ENCODE peak calls at places on chromosome 1, in eight cellular contexts. A, Z, P, D, O, L, G and K are unnamed samples. For H3K36me3 and H3K27me3, the result is how much of the 10 kb centered on the place peaks cover.

GRCh38 chr1:43831866-43832654 is 101.5 kb upstream of the ARTN start:
- DNase-seq in A (no peak), Z (no peak), P (no peak), D (no peak), O (no peak), L (no peak), G (no peak), K (no peak)

GRCh38 chr1:3596663-3597598 is 14.4 kb downstream of the MEGF6 start:
- DNase-seq in A (no peak), Z (no peak), P (no peak), D (no peak), O (no peak), L (no peak), G (no peak), K (no peak)

GRCh38 chr1:35718492-35719336 is at the start of gene C1orf216:
- DNase-seq in A (peak), Z (peak), P (peak), D (peak), O (peak), L (peak), G (peak), K (peak)

GRCh38 chr1:161936786-161937185 is 86.9 kb downstream of the OLFML2B start:
- DNase-seq in A (no peak), Z (no peak), P (no peak), D (no peak), O (no peak), L (no peak), G (no peak), K (no peak)

GRCh38 chr1:244326757-244327156 is 125.0 kb downstream of the ADSS2 start:
- DNase-seq in A (no peak), Z (no peak), P (no peak), D (no peak), O (no peak), L (no peak), G (no peak), K (no peak)

GRCh38 chr1:147492207-147492606 is 49.1 kb upstream of the BCL9 start:
- DNase-seq in A (no peak), Z (no peak), P (no peak), D (no peak), O (no peak), L (no peak), G (no peak), K (no peak)

GRCh38 chr1:48107516-48107915 is 110.3 kb upstream of the TRABD2B start:
- DNase-seq in A (no peak), Z (no peak), P (no peak), D (no peak), O (no peak), L (no peak), G (no peak), K (no peak)

GRCh38 chr1:21217812-21218596 is 41.3 kb upstream of the EIF4G3 start:
- DNase-seq in A (no peak), Z (peak), P (peak), D (no peak), O (no peak), L (peak), G (no peak), K (peak)

GRCh38 chr1:219088778-219089557 is 84.7 kb upstream of the LYPLAL1 start:
- DNase-seq in A (peak), Z (no peak), P (peak), D (peak), O (peak), L (no peak), G (peak), K (no peak)

GRCh38 chr1:12506581-12507280 is 111.3 kb downstream of the DHRS3 start:
- DNase-seq in A (no peak), Z (no peak), P (no peak), D (no peak), O (no peak), L (no peak), G (no peak), K (peak)

GRCh38 chr1:32242341-32242851 is 4.6 kb upstream of the FAM167B start:
- DNase-seq in A (peak), Z (no peak), P (peak), D (no peak), O (peak), L (peak), G (peak), K (peak)

GRCh38 chr1:198909973-198910372 is 271.1 kb downstream of the PTPRC start:
- DNase-seq in A (no peak), Z (no peak), P (no peak), D (no peak), O (no peak), L (no peak), G (no peak), K (no peak)

GRCh38 chr1:92786298-92786901 is 1.5 kb upstream of the EVI5 start:
- DNase-seq in A (no peak), Z (no peak), P (no peak), D (no peak), O (no peak), L (no peak), G (no peak), K (no peak)

GRCh38 chr1:31848381-31848897 is 32.6 kb upstream of the SPOCD1 start:
- DNase-seq in A (no peak), Z (peak), P (no peak), D (peak), O (no peak), L (no peak), G (no peak), K (no peak)

GRCh38 chr1:44416408-44416807 is 11.4 kb downstream of the RNF220 start:
- DNase-seq in A (no peak), Z (no peak), P (no peak), D (no peak), O (no peak), L (no peak), G (no peak), K (no peak)

GRCh38 chr1:21165076-21165475 is 11.6 kb downstream of the EIF4G3 start:
- DNase-seq in A (no peak), Z (no peak), P (peak), D (no peak), O (no peak), L (no peak), G (no peak), K (no peak)

DNA sequence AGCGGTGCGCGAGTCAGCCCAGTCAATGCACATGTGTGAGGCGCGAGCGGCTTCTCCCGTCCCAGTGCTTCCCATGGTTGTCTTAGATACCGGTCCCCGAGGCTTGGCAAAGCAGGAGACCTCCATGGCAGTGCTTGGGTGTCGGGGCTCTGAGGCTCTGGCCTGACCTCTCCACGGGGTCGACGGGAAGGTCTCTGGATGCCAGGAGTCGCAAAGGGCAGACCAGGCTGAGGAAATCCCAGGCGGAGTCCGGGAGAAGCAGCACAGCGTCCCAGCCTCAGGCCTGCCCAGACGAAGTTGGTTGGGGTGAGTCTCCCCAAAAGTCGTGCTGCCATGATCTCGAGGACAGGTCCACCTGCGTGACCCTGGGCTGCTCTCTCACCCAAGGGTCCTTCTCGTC is 3881.6 kb downstream of the SRGAP2C start:
- DNase-seq in A (no peak), Z (no peak), P (no peak), D (peak), O (no peak), L (no peak), G (no peak), K (no peak)
- H3K36me3 ChIP-seq in A (under half), Z (under half), P (under half), D (under half), O (under half), L (under half), G (under half), K (under half)

GRCh38 chr1:155941845-155942507 is 538 bp downstream of the RXFP4 start:
- DNase-seq in A (no peak), Z (no peak), P (no peak), D (peak), O (no peak), L (no peak), G (no peak), K (no peak)
- H3K4me3 ChIP-seq in A (peak), Z (no peak), P (no peak), D (no peak), O (no peak), L (no peak), G (no peak), K (no peak)

DNA sequence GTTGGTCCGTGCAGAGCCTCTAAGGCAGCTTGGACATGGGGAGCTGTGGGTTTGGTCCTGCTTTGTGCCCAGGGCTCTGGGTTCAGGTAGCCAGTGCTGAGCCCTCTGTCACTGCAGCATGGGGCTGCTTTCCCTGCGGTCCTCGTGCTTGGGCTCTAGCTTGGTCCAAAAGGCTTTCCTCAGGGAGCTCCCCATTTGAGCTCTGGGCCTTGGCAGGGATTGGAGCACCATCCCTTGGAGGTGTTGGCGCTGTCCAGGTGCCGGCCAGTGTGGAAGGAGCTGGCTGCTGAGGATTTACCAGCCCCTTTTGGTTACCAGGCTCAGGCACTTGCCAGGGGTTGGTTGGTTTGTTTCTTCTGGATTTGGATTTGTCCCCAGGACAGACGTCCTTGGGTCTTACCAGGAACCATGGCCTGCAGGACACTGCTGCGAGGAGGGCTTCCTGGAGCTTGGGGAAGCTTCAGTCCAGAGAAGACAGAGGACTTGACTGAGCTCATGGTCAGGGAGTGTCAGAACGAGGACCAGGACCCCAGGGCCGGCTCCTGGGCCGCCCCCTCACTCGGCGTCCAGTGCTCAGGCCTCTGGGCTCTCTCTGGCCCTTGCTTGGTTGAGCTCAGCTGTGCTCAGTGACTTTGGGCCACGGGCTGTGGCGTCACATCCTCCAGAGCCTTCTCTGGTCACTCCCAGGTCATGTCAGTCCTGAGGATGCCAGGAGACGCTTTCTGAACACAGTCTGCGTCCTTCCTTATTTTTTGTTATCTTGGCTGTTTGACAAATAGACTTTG is 224.7 kb downstream of the CAMTA1 start:
- DNase-seq in A (no peak), Z (no peak), P (no peak), D (no peak), O (no peak), L (no peak), G (no peak), K (peak)
- H3K27me3 ChIP-seq in A (under half), Z (under half), P (under half), D (under half), O (under half), L (under half), G (under half), K (under half)

DNA sequence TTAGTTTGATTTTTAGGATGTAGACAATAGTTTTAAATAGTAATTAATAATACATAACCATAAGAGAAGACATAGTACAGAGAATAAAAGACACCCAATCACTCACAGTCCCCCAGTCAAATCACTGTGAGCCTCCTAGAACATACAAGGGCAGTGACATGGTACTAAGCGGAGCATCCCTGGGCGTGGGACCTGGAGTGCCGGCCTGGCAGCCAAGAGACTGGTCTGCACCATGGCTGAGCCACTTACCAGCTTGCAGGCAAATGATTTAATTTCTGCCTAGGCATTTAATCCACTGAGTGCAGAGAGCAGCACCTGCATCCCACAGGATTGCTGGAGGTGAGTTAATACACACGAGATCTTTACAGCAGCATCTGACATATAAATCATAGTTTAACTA is 20.4 kb downstream of the SDHB start:
- DNase-seq in A (no peak), Z (no peak), P (no peak), D (no peak), O (no peak), L (no peak), G (no peak), K (no peak)
- H3K36me3 ChIP-seq in A (under half), Z (under half), P (under half), D (half or more), O (half or more), L (under half), G (under half), K (under half)

DNA sequence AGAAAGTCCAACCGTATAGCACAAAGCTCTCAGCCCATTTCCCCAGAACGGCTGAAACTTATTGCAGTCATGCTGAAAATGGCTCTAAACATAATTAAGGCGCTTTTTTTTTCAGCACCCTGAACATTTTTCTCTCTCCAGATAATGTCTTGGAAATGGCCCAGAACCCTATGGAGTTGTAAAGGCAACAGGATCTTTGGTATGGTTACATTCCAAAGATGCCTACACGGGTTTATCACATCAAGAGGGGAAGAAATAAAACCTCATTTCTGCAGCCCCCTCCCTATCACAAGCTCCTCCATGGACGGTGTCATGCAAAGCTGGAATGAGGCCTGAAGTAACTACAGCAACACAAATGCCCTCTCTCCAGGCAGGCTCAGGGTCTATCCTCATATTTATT is 126.3 kb upstream of the GALNT2 start:
- DNase-seq in A (no peak), Z (no peak), P (no peak), D (no peak), O (no peak), L (no peak), G (no peak), K (no peak)
- H3K4me3 ChIP-seq in A (no peak), Z (no peak), P (no peak), D (no peak), O (no peak), L (no peak), G (no peak), K (no peak)

GRCh38 chr1:40313958-40314720 is 2.9 kb downstream of the COL9A2 start:
- DNase-seq in A (no peak), Z (no peak), P (no peak), D (no peak), O (no peak), L (no peak), G (no peak), K (peak)
- H3K27me3 ChIP-seq in A (under half), Z (under half), P (under half), D (under half), O (under half), L (under half), G (under half), K (half or more)

GRCh38 chr1:54743827-54744226 is 20.5 kb downstream of the PARS2 start:
- DNase-seq in A (no peak), Z (no peak), P (no peak), D (no peak), O (no peak), L (no peak), G (no peak), K (peak)

GRCh38 chr1:54742262-54742661 is 22.1 kb downstream of the PARS2 start:
- DNase-seq in A (peak), Z (no peak), P (peak), D (no peak), O (no peak), L (no peak), G (no peak), K (no peak)

GRCh38 chr1:54743416-54743815 is 20.9 kb downstream of the PARS2 start:
- DNase-seq in A (peak), Z (no peak), P (no peak), D (no peak), O (no peak), L (no peak), G (no peak), K (no peak)

GRCh38 chr1:54744696-54745095 is 19.6 kb downstream of the PARS2 start:
- DNase-seq in A (no peak), Z (no peak), P (no peak), D (no peak), O (no peak), L (no peak), G (no peak), K (no peak)

GRCh38 chr1:54741531-54741930 is 22.8 kb downstream of the PARS2 start:
- DNase-seq in A (no peak), Z (no peak), P (no peak), D (no peak), O (no peak), L (no peak), G (no peak), K (no peak)
- H3K36me3 ChIP-seq in A (under half), Z (under half), P (under half), D (half or more), O (half or more), L (under half), G (under half), K (under half)

DNA sequence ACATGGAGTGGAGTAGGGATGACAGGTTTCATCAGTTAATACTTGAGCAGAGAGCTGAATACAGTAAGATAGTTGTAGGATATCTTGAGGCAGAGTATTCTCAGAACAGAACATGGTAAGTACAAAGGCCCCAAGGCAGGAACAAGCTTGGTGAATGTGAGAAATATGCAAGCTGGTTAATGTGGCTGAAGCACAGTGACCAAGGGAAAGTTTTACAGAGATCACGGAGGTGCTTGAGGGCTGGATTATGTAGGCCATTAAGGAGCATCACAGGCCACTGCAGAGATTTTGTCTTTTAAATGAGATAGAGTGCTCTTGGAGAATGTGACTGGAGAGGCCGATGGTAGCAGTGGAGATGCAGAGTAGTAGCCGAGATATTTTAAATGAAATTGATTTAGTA is 54.0 kb upstream of the BOLA1 start:
- DNase-seq in A (no peak), Z (peak), P (peak), D (no peak), O (no peak), L (no peak), G (no peak), K (peak)
- H3K4me3 ChIP-seq in A (no peak), Z (peak), P (no peak), D (no peak), O (peak), L (peak), G (no peak), K (peak)